ENCODE peak calls at places on chromosomes 12 and 14, in six cellular contexts. One of them, this sample, is unnamed.
A peak's percentile ranks its signal among the peaks of the same experiment; 100 is the strongest.

GRCh38 chr12:31477669-31478068 is 113.3 kb downstream of the DENND5B start:
- DNase-seq in NCI-H510A treated with DMSO at 0.1 percent for 48 hours: no peak
- DNase-seq in effector memory CD8-positive, alpha-beta T cell: no peak
- DNase-seq in stimulated activated CD4-positive, alpha-beta T cell treated with anti-CD3 and anti-CD28 coated beads, Interleukin-2, amount 100 ng/mL, for 48 hours: no peak
- DNase-seq in NCI-H1105: no peak
- DNase-seq in neural crest cell: no peak
- DNase-seq in this sample: no peak

GRCh38 chr12:98796745-98797144 is 151.7 kb downstream of the APAF1 start:
- DNase-seq in stimulated activated CD4-positive, alpha-beta T cell treated with anti-CD3 and anti-CD28 coated beads, Interleukin-2, amount 100 ng/mL, for 48 hours: no peak
- DNase-seq in neural crest cell: no peak
- DNase-seq in NCI-H510A treated with DMSO at 0.1 percent for 48 hours: no peak
- DNase-seq in effector memory CD8-positive, alpha-beta T cell: no peak
- DNase-seq in NCI-H1105: no peak
- DNase-seq in this sample: no peak

GRCh38 chr14:30620178-30620577 is 1.9 kb upstream of the SCFD1 start:
- DNase-seq in stimulated activated CD4-positive, alpha-beta T cell treated with anti-CD3 and anti-CD28 coated beads, Interleukin-2, amount 100 ng/mL, for 48 hours: no peak
- DNase-seq in NCI-H510A treated with DMSO at 0.1 percent for 48 hours: no peak
- DNase-seq in effector memory CD8-positive, alpha-beta T cell: no peak
- DNase-seq in neural crest cell: no peak
- DNase-seq in NCI-H1105: no peak
- DNase-seq in this sample: no peak

GRCh38 chr14:89853976-89854693 is 100.4 kb downstream of the EFCAB11 start:
- DNase-seq in neural crest cell: no peak
- DNase-seq in stimulated activated CD4-positive, alpha-beta T cell treated with anti-CD3 and anti-CD28 coated beads, Interleukin-2, amount 100 ng/mL, for 48 hours: no peak
- DNase-seq in NCI-H1105: no peak
- DNase-seq in effector memory CD8-positive, alpha-beta T cell: no peak
- DNase-seq in NCI-H510A treated with DMSO at 0.1 percent for 48 hours: no peak
- DNase-seq in this sample: no peak

GRCh38 chr14:35147186-35147585 is 24.8 kb downstream of the PRORP start:
- DNase-seq in effector memory CD8-positive, alpha-beta T cell: no peak
- DNase-seq in neural crest cell: no peak
- DNase-seq in NCI-H1105: no peak
- DNase-seq in stimulated activated CD4-positive, alpha-beta T cell treated with anti-CD3 and anti-CD28 coated beads, Interleukin-2, amount 100 ng/mL, for 48 hours: no peak
- DNase-seq in NCI-H510A treated with DMSO at 0.1 percent for 48 hours: no peak
- DNase-seq in this sample: no peak

GRCh38 chr12:23504043-23504442 is 445.4 kb downstream of the SOX5 start:
- DNase-seq in NCI-H510A treated with DMSO at 0.1 percent for 48 hours: no peak
- DNase-seq in NCI-H1105: no peak
- DNase-seq in neural crest cell: no peak
- DNase-seq in stimulated activated CD4-positive, alpha-beta T cell treated with anti-CD3 and anti-CD28 coated beads, Interleukin-2, amount 100 ng/mL, for 48 hours: no peak
- DNase-seq in effector memory CD8-positive, alpha-beta T cell: no peak
- DNase-seq in this sample: peak; percentile 16

GRCh38 chr12:114687802-114688201 is 3.8 kb upstream of the TBX3 start:
- DNase-seq in NCI-H1105: no peak
- DNase-seq in effector memory CD8-positive, alpha-beta T cell: no peak
- DNase-seq in NCI-H510A treated with DMSO at 0.1 percent for 48 hours: no peak
- DNase-seq in neural crest cell: no peak
- DNase-seq in stimulated activated CD4-positive, alpha-beta T cell treated with anti-CD3 and anti-CD28 coated beads, Interleukin-2, amount 100 ng/mL, for 48 hours: no peak
- DNase-seq in this sample: no peak

GRCh38 chr14:24388474-24389179 is 10.2 kb upstream of the NYNRIN start:
- DNase-seq in stimulated activated CD4-positive, alpha-beta T cell treated with anti-CD3 and anti-CD28 coated beads, Interleukin-2, amount 100 ng/mL, for 48 hours: no peak
- DNase-seq in NCI-H510A treated with DMSO at 0.1 percent for 48 hours: no peak
- DNase-seq in neural crest cell: no peak
- DNase-seq in effector memory CD8-positive, alpha-beta T cell: no peak
- DNase-seq in NCI-H1105: no peak
- DNase-seq in this sample: no peak

GRCh38 chr14:21106191-21106505 is 5.3 kb downstream of the TMEM253 start:
- DNase-seq in NCI-H1105: no peak
- DNase-seq in neural crest cell: no peak
- DNase-seq in effector memory CD8-positive, alpha-beta T cell: no peak
- DNase-seq in stimulated activated CD4-positive, alpha-beta T cell treated with anti-CD3 and anti-CD28 coated beads, Interleukin-2, amount 100 ng/mL, for 48 hours: no peak
- DNase-seq in NCI-H510A treated with DMSO at 0.1 percent for 48 hours: no peak
- DNase-seq in this sample: no peak

GRCh38 chr14:102285106-102285505 is 19.9 kb downstream of the MOK start:
- DNase-seq in NCI-H1105: no peak
- DNase-seq in stimulated activated CD4-positive, alpha-beta T cell treated with anti-CD3 and anti-CD28 coated beads, Interleukin-2, amount 100 ng/mL, for 48 hours: no peak
- DNase-seq in neural crest cell: no peak
- DNase-seq in NCI-H510A treated with DMSO at 0.1 percent for 48 hours: no peak
- DNase-seq in effector memory CD8-positive, alpha-beta T cell: no peak
- DNase-seq in this sample: no peak

GRCh38 chr12:78338054-78338785 is 507.5 kb downstream of the NAV3 start:
- DNase-seq in stimulated activated CD4-positive, alpha-beta T cell treated with anti-CD3 and anti-CD28 coated beads, Interleukin-2, amount 100 ng/mL, for 48 hours: no peak
- DNase-seq in NCI-H1105: no peak
- DNase-seq in effector memory CD8-positive, alpha-beta T cell: no peak
- DNase-seq in neural crest cell: no peak
- DNase-seq in NCI-H510A treated with DMSO at 0.1 percent for 48 hours: no peak
- DNase-seq in this sample: no peak

This sample was measured in HEK293T.